ENCODE peak calls at places on chromosomes 16 and 17, in five cellular contexts. J, H, Z, X and L are unnamed samples. For H3K4me1 and H3K27me3, the result is how much of the 10 kb centered on the place peaks cover.

GRCh38 chr16:81181013-81181720 is 57.3 kb upstream of the BCO1 start:
- DNase-seq in J (peak), H (peak), Z (peak), X (peak), L (peak)

GRCh38 chr17:4594406-4595349 is 10.3 kb downstream of the SMTNL2 start:
- DNase-seq in J (no peak), H (no peak), Z (peak), X (no peak), L (no peak)

GRCh38 chr17:9192010-9192409 is 170.7 kb downstream of the NTN1 start:
- DNase-seq in J (no peak), H (no peak), Z (no peak), X (peak), L (no peak)

GRCh38 chr17:2621241-2621640 is 27.8 kb downstream of the PAFAH1B1 start:
- DNase-seq in J (no peak), H (no peak), Z (no peak), X (peak), L (no peak)

GRCh38 chr16:56558024-56558747 is 6.7 kb upstream of the MT4 start:
- DNase-seq in J (no peak), H (no peak), Z (no peak), X (peak), L (no peak)

GRCh38 chr17:36182176-36183000 is 6.0 kb upstream of the TBC1D3B start:
- DNase-seq in J (peak), H (peak), Z (no peak), X (no peak), L (peak)

GRCh38 chr16:22928882-22929281 is 114.9 kb downstream of the HS3ST2 start:
- DNase-seq in J (no peak), H (no peak), Z (no peak), X (no peak), L (no peak)

GRCh38 chr17:81492202-81492601 is 20.4 kb downstream of the ACTG1 start:
- DNase-seq in J (no peak), H (no peak), Z (no peak), X (no peak), L (no peak)

GRCh38 chr17:69909389-69909788 is 165.6 kb upstream of the KCNJ16 start:
- DNase-seq in J (no peak), H (no peak), Z (no peak), X (no peak), L (no peak)

DNA sequence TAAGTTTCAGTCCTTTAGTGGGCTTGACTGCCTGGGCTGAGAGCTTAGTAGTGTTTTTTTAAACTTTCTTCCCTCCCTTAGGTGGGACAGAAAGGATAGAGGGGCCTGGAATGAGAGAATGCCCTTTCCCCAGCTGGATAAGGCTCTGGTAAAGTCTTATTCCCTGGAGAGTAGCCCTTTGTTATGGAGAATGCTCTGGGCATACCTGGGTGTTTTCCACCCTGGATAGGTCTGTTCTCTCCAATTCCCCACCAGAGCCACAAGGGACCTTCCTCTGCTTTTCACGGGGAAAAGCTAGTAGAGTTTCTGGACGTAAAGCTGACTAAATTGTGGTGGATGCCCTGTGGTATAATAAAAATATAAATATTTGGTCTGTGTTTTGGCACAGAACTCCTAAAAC is 164.1 kb downstream of the HS3ST4 start:
- DNase-seq in J (no peak), H (no peak), Z (no peak), X (no peak), L (no peak)
- H3K4me1 ChIP-seq in J (under half), H (under half), Z (under half), X (under half), L (under half)

GRCh38 chr17:418421-418751 is 65.8 kb upstream of the RPH3AL start:
- DNase-seq in J (no peak), H (no peak), Z (no peak), X (no peak), L (no peak)

GRCh38 chr17:417691-418420 is 65.2 kb upstream of the RPH3AL start:
- DNase-seq in J (no peak), H (no peak), Z (no peak), X (no peak), L (no peak)

GRCh38 chr17:422196-422930 is 69.8 kb upstream of the RPH3AL start:
- DNase-seq in J (no peak), H (no peak), Z (no peak), X (no peak), L (no peak)

GRCh38 chr17:419073-419735 is 66.6 kb upstream of the RPH3AL start:
- DNase-seq in J (no peak), H (no peak), Z (no peak), X (no peak), L (no peak)

DNA sequence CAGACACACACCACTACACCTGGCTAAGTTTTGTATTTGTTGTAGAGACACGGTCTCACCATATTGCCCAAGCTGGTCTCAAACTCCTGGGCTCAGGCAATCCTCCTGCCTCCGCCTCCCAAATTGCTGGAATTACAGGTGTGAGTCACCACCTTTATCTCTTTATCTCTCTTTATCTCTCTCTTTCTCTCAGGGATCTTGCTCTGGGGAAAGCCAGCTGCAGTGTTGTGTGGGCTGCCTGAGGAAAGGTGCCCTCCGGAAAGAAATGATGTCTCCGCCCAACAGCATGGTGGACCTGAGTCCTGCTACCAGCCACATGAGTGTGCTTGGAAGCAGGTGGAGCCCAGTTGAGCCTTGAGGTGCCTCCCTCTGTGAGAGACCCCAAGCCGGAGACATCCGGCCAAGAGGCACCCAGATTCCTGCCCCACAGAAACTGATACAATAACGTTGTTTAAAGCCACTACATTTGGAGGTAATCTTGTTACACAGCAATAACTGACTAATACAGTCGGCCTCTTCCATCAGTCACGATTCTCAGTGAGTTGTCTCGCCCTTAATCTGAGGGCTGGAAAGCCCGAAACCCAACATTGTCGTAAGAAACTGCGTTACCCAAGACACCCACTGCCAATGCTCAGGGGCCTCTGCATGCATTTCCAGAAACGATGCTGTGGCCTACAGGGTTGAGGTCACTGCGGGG is 68.0 kb upstream of the RPH3AL start:
- DNase-seq in J (no peak), H (no peak), Z (no peak), X (no peak), L (no peak)
- H3K27me3 ChIP-seq in J (under half), H (under half), Z (under half), X (under half), L (under half)

GRCh38 chr16:13483121-13483520 is 436.8 kb upstream of the ERCC4 start:
- DNase-seq in J (no peak), H (no peak), Z (no peak), X (no peak), L (no peak)
- TF ChIP-seq POLR2A in J (no peak), H (no peak), Z (no peak), X (no peak), L (no peak)

GRCh38 chr17:77206557-77206956 is 65.8 kb downstream of the SEC14L1 start:
- DNase-seq in J (no peak), H (no peak), Z (no peak), X (peak), L (no peak)
- H3K4me1 ChIP-seq in J (under half), H (under half), Z (under half), X (under half), L (under half)

GRCh38 chr17:41547921-41548843 is 20.1 kb upstream of the KRT19 start:
- DNase-seq in J (peak), H (peak), Z (no peak), X (peak), L (peak)

GRCh38 chr17:41546819-41547218 is 18.7 kb upstream of the KRT19 start:
- DNase-seq in J (no peak), H (no peak), Z (no peak), X (no peak), L (no peak)

GRCh38 chr17:41545829-41546410 is 17.8 kb upstream of the KRT19 start:
- DNase-seq in J (no peak), H (no peak), Z (no peak), X (no peak), L (no peak)

GRCh38 chr17:41548844-41549595 is 20.9 kb upstream of the KRT19 start:
- DNase-seq in J (peak), H (peak), Z (peak), X (peak), L (peak)

DNA sequence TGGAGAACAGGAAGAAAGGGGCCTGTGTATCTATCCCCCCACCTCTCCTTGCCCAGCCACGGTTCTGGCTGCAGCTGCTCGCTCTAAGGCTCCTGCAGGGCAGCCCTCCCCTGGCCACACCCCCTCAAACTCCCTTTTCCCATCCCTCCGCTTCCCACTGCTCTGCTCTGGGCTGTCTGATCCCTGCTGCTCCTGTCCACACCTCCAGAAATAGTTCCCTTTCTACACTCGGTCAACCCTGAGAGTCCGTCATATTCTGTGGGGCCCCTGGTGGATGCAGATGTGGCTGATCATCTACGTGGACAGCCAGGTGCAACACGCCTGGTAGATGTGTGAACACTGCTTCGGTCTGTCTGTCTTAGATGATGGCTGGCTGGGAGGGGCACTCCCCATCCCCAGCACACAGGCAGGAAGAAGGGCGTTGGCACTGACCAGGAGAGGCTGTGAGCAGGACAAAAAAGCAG is 19.3 kb upstream of the KRT19 start:
- DNase-seq in J (no peak), H (peak), Z (no peak), X (no peak), L (no peak)
- H3K27me3 ChIP-seq in J (under half), H (under half), Z (under half), X (under half), L (under half)

DNA sequence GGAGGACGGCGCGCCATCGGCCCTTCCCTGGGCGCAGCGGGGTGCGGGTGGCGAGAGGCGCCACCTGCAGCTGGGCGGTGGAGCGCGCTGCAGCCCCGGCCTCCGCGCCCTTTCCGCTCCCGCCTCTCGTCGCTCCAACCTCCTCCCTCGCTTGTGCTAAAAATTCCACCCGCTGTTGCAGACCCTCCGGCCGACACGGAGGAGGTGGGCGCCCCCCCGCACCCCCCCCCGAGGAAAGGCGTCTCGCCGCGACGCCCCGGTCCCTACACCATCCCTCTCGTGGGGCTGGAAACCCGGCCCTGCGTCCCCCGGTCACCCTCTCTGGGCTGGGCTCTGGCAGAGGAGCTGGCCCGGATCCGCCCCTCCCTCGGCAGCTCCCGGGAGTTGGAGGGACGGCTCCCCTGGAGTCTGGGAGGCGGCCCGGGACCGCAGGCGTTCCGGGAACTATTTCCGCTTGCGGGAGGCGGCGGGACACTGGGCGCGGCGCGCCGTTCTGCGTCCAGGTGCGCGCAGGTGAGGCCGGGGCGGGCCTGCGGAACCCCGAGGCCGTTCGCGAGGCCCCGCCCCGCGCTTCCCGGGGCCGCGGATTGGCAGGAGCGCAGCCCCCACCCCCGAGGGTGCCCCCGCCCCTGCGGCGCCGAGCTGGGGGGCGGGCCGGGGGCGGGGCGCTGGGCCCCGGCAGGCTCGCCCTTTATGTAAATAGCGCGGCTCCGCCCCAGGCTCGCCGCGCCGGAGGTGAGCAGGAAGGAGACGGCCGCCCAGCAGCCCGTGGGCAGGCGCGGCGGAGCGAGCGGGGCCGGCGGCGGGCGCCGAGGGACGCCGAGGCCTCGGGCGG is at the start of gene LLGL2:
- DNase-seq in J (peak), H (peak), Z (no peak), X (peak), L (peak)
- TF ChIP-seq POLR2A in J (no peak), H (peak), Z (no peak), X (no peak), L (peak)